ENCODE peak calls at places on chromosomes 12 and 14, in seven cellular contexts. One of them, this sample, is unnamed.

GRCh38 chr14:65462411-65462810 is 49.9 kb downstream of the FUT8 start:
- DNase-seq in stimulated activated CD4-positive, alpha-beta T cell treated with anti-CD3 and anti-CD28 coated beads, Interleukin-12 subunit alpha, Interleukin-12 subunit beta, amount 100 ng/mL, for 4 hours: no peak
- DNase-seq in HS-5: peak
- DNase-seq in activated T-cell treated with anti-CD3 and anti-CD28 coated beads for 1 hour: no peak
- DNase-seq in NCI-H1694 treated with DMSO at 0.1 percent for 48 hours: no peak
- DNase-seq in NCI-H1092 treated with DMSO at 0.1 percent for 48 hours: no peak
- DNase-seq in iris pigment epithelial cell: peak
- DNase-seq in this sample: no peak

GRCh38 chr12:240566-240965 is 22.1 kb downstream of the SLC6A13 start:
- DNase-seq in stimulated activated CD4-positive, alpha-beta T cell treated with anti-CD3 and anti-CD28 coated beads, Interleukin-12 subunit alpha, Interleukin-12 subunit beta, amount 100 ng/mL, for 4 hours: no peak
- DNase-seq in HS-5: no peak
- DNase-seq in activated T-cell treated with anti-CD3 and anti-CD28 coated beads for 1 hour: no peak
- DNase-seq in NCI-H1694 treated with DMSO at 0.1 percent for 48 hours: no peak
- DNase-seq in NCI-H1092 treated with DMSO at 0.1 percent for 48 hours: no peak
- DNase-seq in iris pigment epithelial cell: no peak
- DNase-seq in this sample: no peak

GRCh38 chr14:70045715-70046535 is 142.8 kb downstream of the SLC8A3 start:
- DNase-seq in stimulated activated CD4-positive, alpha-beta T cell treated with anti-CD3 and anti-CD28 coated beads, Interleukin-12 subunit alpha, Interleukin-12 subunit beta, amount 100 ng/mL, for 4 hours: no peak
- DNase-seq in HS-5: no peak
- DNase-seq in activated T-cell treated with anti-CD3 and anti-CD28 coated beads for 1 hour: no peak
- DNase-seq in NCI-H1694 treated with DMSO at 0.1 percent for 48 hours: peak
- DNase-seq in NCI-H1092 treated with DMSO at 0.1 percent for 48 hours: peak
- DNase-seq in iris pigment epithelial cell: peak
- DNase-seq in this sample: peak

GRCh38 chr12:107843351-107844311 is 69.1 kb downstream of the ASCL4 start:
- DNase-seq in stimulated activated CD4-positive, alpha-beta T cell treated with anti-CD3 and anti-CD28 coated beads, Interleukin-12 subunit alpha, Interleukin-12 subunit beta, amount 100 ng/mL, for 4 hours: no peak
- DNase-seq in HS-5: no peak
- DNase-seq in activated T-cell treated with anti-CD3 and anti-CD28 coated beads for 1 hour: no peak
- DNase-seq in NCI-H1694 treated with DMSO at 0.1 percent for 48 hours: no peak
- DNase-seq in NCI-H1092 treated with DMSO at 0.1 percent for 48 hours: no peak
- DNase-seq in iris pigment epithelial cell: peak
- DNase-seq in this sample: peak

GRCh38 chr14:89720076-89720687 is 234.3 kb downstream of the EFCAB11 start:
- DNase-seq in stimulated activated CD4-positive, alpha-beta T cell treated with anti-CD3 and anti-CD28 coated beads, Interleukin-12 subunit alpha, Interleukin-12 subunit beta, amount 100 ng/mL, for 4 hours: no peak
- DNase-seq in HS-5: no peak
- DNase-seq in activated T-cell treated with anti-CD3 and anti-CD28 coated beads for 1 hour: no peak
- DNase-seq in NCI-H1694 treated with DMSO at 0.1 percent for 48 hours: no peak
- DNase-seq in NCI-H1092 treated with DMSO at 0.1 percent for 48 hours: no peak
- DNase-seq in iris pigment epithelial cell: no peak
- DNase-seq in this sample: no peak

GRCh38 chr12:108043750-108044149 is 85.3 kb upstream of the WSCD2 start:
- DNase-seq in stimulated activated CD4-positive, alpha-beta T cell treated with anti-CD3 and anti-CD28 coated beads, Interleukin-12 subunit alpha, Interleukin-12 subunit beta, amount 100 ng/mL, for 4 hours: no peak
- DNase-seq in HS-5: no peak
- DNase-seq in activated T-cell treated with anti-CD3 and anti-CD28 coated beads for 1 hour: no peak
- DNase-seq in NCI-H1694 treated with DMSO at 0.1 percent for 48 hours: no peak
- DNase-seq in NCI-H1092 treated with DMSO at 0.1 percent for 48 hours: no peak
- DNase-seq in iris pigment epithelial cell: no peak
- DNase-seq in this sample: no peak

GRCh38 chr12:124626841-124627502 is 59.6 kb upstream of the NCOR2 start:
- DNase-seq in stimulated activated CD4-positive, alpha-beta T cell treated with anti-CD3 and anti-CD28 coated beads, Interleukin-12 subunit alpha, Interleukin-12 subunit beta, amount 100 ng/mL, for 4 hours: no peak
- DNase-seq in HS-5: no peak
- DNase-seq in activated T-cell treated with anti-CD3 and anti-CD28 coated beads for 1 hour: no peak
- DNase-seq in NCI-H1694 treated with DMSO at 0.1 percent for 48 hours: no peak
- DNase-seq in NCI-H1092 treated with DMSO at 0.1 percent for 48 hours: peak
- DNase-seq in iris pigment epithelial cell: peak
- DNase-seq in this sample: peak

GRCh38 chr12:67035121-67035520 is 234.0 kb upstream of the CAND1 start:
- DNase-seq in stimulated activated CD4-positive, alpha-beta T cell treated with anti-CD3 and anti-CD28 coated beads, Interleukin-12 subunit alpha, Interleukin-12 subunit beta, amount 100 ng/mL, for 4 hours: no peak
- DNase-seq in HS-5: no peak
- DNase-seq in activated T-cell treated with anti-CD3 and anti-CD28 coated beads for 1 hour: no peak
- DNase-seq in NCI-H1694 treated with DMSO at 0.1 percent for 48 hours: no peak
- DNase-seq in NCI-H1092 treated with DMSO at 0.1 percent for 48 hours: no peak
- DNase-seq in iris pigment epithelial cell: no peak
- DNase-seq in this sample: no peak

GRCh38 chr12:44377443-44378160 is 498.5 kb downstream of the NELL2 start:
- DNase-seq in stimulated activated CD4-positive, alpha-beta T cell treated with anti-CD3 and anti-CD28 coated beads, Interleukin-12 subunit alpha, Interleukin-12 subunit beta, amount 100 ng/mL, for 4 hours: no peak
- DNase-seq in HS-5: no peak
- DNase-seq in activated T-cell treated with anti-CD3 and anti-CD28 coated beads for 1 hour: no peak
- DNase-seq in NCI-H1694 treated with DMSO at 0.1 percent for 48 hours: peak
- DNase-seq in NCI-H1092 treated with DMSO at 0.1 percent for 48 hours: peak
- DNase-seq in iris pigment epithelial cell: no peak
- DNase-seq in this sample: no peak

GRCh38 chr14:103057372-103058208 is at the start of gene CDC42BPB:
- DNase-seq in stimulated activated CD4-positive, alpha-beta T cell treated with anti-CD3 and anti-CD28 coated beads, Interleukin-12 subunit alpha, Interleukin-12 subunit beta, amount 100 ng/mL, for 4 hours: peak
- DNase-seq in HS-5: no peak
- DNase-seq in activated T-cell treated with anti-CD3 and anti-CD28 coated beads for 1 hour: peak
- DNase-seq in NCI-H1694 treated with DMSO at 0.1 percent for 48 hours: peak
- DNase-seq in NCI-H1092 treated with DMSO at 0.1 percent for 48 hours: peak
- DNase-seq in iris pigment epithelial cell: peak
- DNase-seq in this sample: peak

GRCh38 chr12:11881835-11882234 is 188.9 kb upstream of the BCL2L14 start:
- DNase-seq in stimulated activated CD4-positive, alpha-beta T cell treated with anti-CD3 and anti-CD28 coated beads, Interleukin-12 subunit alpha, Interleukin-12 subunit beta, amount 100 ng/mL, for 4 hours: no peak
- DNase-seq in HS-5: no peak
- DNase-seq in activated T-cell treated with anti-CD3 and anti-CD28 coated beads for 1 hour: no peak
- DNase-seq in NCI-H1694 treated with DMSO at 0.1 percent for 48 hours: no peak
- DNase-seq in NCI-H1092 treated with DMSO at 0.1 percent for 48 hours: no peak
- DNase-seq in iris pigment epithelial cell: no peak
- DNase-seq in this sample: no peak

GRCh38 chr14:99231850-99232401 is 40.1 kb downstream of the BCL11B start:
- DNase-seq in stimulated activated CD4-positive, alpha-beta T cell treated with anti-CD3 and anti-CD28 coated beads, Interleukin-12 subunit alpha, Interleukin-12 subunit beta, amount 100 ng/mL, for 4 hours: no peak
- DNase-seq in HS-5: no peak
- DNase-seq in activated T-cell treated with anti-CD3 and anti-CD28 coated beads for 1 hour: no peak
- DNase-seq in NCI-H1694 treated with DMSO at 0.1 percent for 48 hours: no peak
- DNase-seq in NCI-H1092 treated with DMSO at 0.1 percent for 48 hours: no peak
- DNase-seq in iris pigment epithelial cell: no peak
- DNase-seq in this sample: no peak

GRCh38 chr12:9039397-9039977 is 50.1 kb downstream of the KLRG1 start:
- DNase-seq in stimulated activated CD4-positive, alpha-beta T cell treated with anti-CD3 and anti-CD28 coated beads, Interleukin-12 subunit alpha, Interleukin-12 subunit beta, amount 100 ng/mL, for 4 hours: no peak
- DNase-seq in HS-5: no peak
- DNase-seq in activated T-cell treated with anti-CD3 and anti-CD28 coated beads for 1 hour: no peak
- DNase-seq in NCI-H1694 treated with DMSO at 0.1 percent for 48 hours: peak
- DNase-seq in NCI-H1092 treated with DMSO at 0.1 percent for 48 hours: peak
- DNase-seq in iris pigment epithelial cell: peak
- DNase-seq in this sample: no peak

GRCh38 chr14:68552597-68552996 is 240.3 kb downstream of the ZFP36L1 start:
- DNase-seq in stimulated activated CD4-positive, alpha-beta T cell treated with anti-CD3 and anti-CD28 coated beads, Interleukin-12 subunit alpha, Interleukin-12 subunit beta, amount 100 ng/mL, for 4 hours: no peak
- DNase-seq in HS-5: no peak
- DNase-seq in activated T-cell treated with anti-CD3 and anti-CD28 coated beads for 1 hour: no peak
- DNase-seq in NCI-H1694 treated with DMSO at 0.1 percent for 48 hours: no peak
- DNase-seq in NCI-H1092 treated with DMSO at 0.1 percent for 48 hours: no peak
- DNase-seq in iris pigment epithelial cell: peak
- DNase-seq in this sample: no peak

GRCh38 chr14:50085570-50086315 is 30.6 kb downstream of the VCPKMT start:
- DNase-seq in stimulated activated CD4-positive, alpha-beta T cell treated with anti-CD3 and anti-CD28 coated beads, Interleukin-12 subunit alpha, Interleukin-12 subunit beta, amount 100 ng/mL, for 4 hours: peak
- DNase-seq in HS-5: peak
- DNase-seq in activated T-cell treated with anti-CD3 and anti-CD28 coated beads for 1 hour: no peak
- DNase-seq in NCI-H1694 treated with DMSO at 0.1 percent for 48 hours: no peak
- DNase-seq in NCI-H1092 treated with DMSO at 0.1 percent for 48 hours: no peak
- DNase-seq in iris pigment epithelial cell: peak
- DNase-seq in this sample: no peak

GRCh38 chr14:82488473-82488872 is 954.8 kb upstream of the SEL1L start:
- DNase-seq in stimulated activated CD4-positive, alpha-beta T cell treated with anti-CD3 and anti-CD28 coated beads, Interleukin-12 subunit alpha, Interleukin-12 subunit beta, amount 100 ng/mL, for 4 hours: no peak
- DNase-seq in HS-5: no peak
- DNase-seq in activated T-cell treated with anti-CD3 and anti-CD28 coated beads for 1 hour: no peak
- DNase-seq in NCI-H1694 treated with DMSO at 0.1 percent for 48 hours: no peak
- DNase-seq in NCI-H1092 treated with DMSO at 0.1 percent for 48 hours: no peak
- DNase-seq in iris pigment epithelial cell: no peak
- DNase-seq in this sample: no peak

This sample was measured in Right ventricle myocardium superior.